ENCODE peak calls at places on chromosomes 6 and 20, in six cellular contexts. One of them, this sample, is unnamed.

GRCh38 chr6:78489874-78490273 is 377.5 kb upstream of the IRAK1BP1 start:
- DNase-seq in T1000: no peak
- DNase-seq in AG08395: no peak
- DNase-seq in SHP77: no peak
- DNase-seq in neuronal stem cell: no peak
- DNase-seq in sigmoid colon: no peak
- DNase-seq in this sample: no peak

GRCh38 chr6:68235192-68235812 is 399.8 kb upstream of the ADGRB3 start:
- DNase-seq in sigmoid colon: no peak
- DNase-seq in SHP77: no peak
- DNase-seq in AG08395: no peak
- DNase-seq in neuronal stem cell: no peak
- DNase-seq in T1000: no peak
- DNase-seq in this sample: no peak

GRCh38 chr6:108175176-108175591 is 9.4 kb downstream of the NR2E1 start:
- DNase-seq in neuronal stem cell: no peak
- DNase-seq in sigmoid colon: no peak
- DNase-seq in AG08395: no peak
- DNase-seq in SHP77: no peak
- DNase-seq in T1000: no peak
- DNase-seq in this sample: no peak

GRCh38 chr6:7993952-7994351 is 70.2 kb downstream of the BLOC1S5 start:
- DNase-seq in sigmoid colon: no peak
- DNase-seq in neuronal stem cell: no peak
- DNase-seq in T1000: no peak
- DNase-seq in SHP77: no peak
- DNase-seq in AG08395: no peak
- DNase-seq in this sample: no peak

GRCh38 chr6:33075568-33076405 is at the start of gene HLA-DPB1:
- DNase-seq in T1000: no peak
- DNase-seq in SHP77: peak
- DNase-seq in AG08395: peak
- DNase-seq in sigmoid colon: no peak
- DNase-seq in neuronal stem cell: peak
- DNase-seq in this sample: no peak

GRCh38 chr6:45727228-45727627 is 288.4 kb downstream of the CLIC5 start:
- DNase-seq in neuronal stem cell: no peak
- DNase-seq in sigmoid colon: no peak
- DNase-seq in T1000: no peak
- DNase-seq in AG08395: no peak
- DNase-seq in SHP77: no peak
- DNase-seq in this sample: no peak

GRCh38 chr20:62768815-62769287 is 27.4 kb upstream of the MRGBP start:
- DNase-seq in neuronal stem cell: no peak
- DNase-seq in SHP77: no peak
- DNase-seq in AG08395: peak
- DNase-seq in T1000: no peak
- DNase-seq in sigmoid colon: no peak
- DNase-seq in this sample: peak

GRCh38 chr6:75882734-75883133 is 133.7 kb downstream of the MYO6 start:
- DNase-seq in AG08395: peak
- DNase-seq in sigmoid colon: no peak
- DNase-seq in neuronal stem cell: no peak
- DNase-seq in SHP77: no peak
- DNase-seq in T1000: no peak
- DNase-seq in this sample: no peak

GRCh38 chr6:132188865-132189264 is 212.4 kb downstream of the MOXD1 start:
- DNase-seq in AG08395: peak
- DNase-seq in SHP77: no peak
- DNase-seq in sigmoid colon: no peak
- DNase-seq in T1000: no peak
- DNase-seq in neuronal stem cell: no peak
- DNase-seq in this sample: no peak

GRCh38 chr6:141463237-141463977 is 669.3 kb upstream of the GJE1 start:
- DNase-seq in neuronal stem cell: no peak
- DNase-seq in AG08395: peak
- DNase-seq in SHP77: no peak
- DNase-seq in T1000: no peak
- DNase-seq in sigmoid colon: no peak
- DNase-seq in this sample: no peak

GRCh38 chr6:131574133-131574532 is 1.1 kb downstream of the ARG1 start:
- DNase-seq in neuronal stem cell: no peak
- DNase-seq in AG08395: no peak
- DNase-seq in SHP77: no peak
- DNase-seq in sigmoid colon: no peak
- DNase-seq in T1000: no peak
- DNase-seq in this sample: no peak

GRCh38 chr20:16528078-16528477 is 45.2 kb downstream of the KIF16B start:
- DNase-seq in neuronal stem cell: no peak
- DNase-seq in AG08395: peak
- DNase-seq in T1000: peak
- DNase-seq in sigmoid colon: no peak
- DNase-seq in SHP77: peak
- DNase-seq in this sample: no peak

GRCh38 chr6:35160642-35161041 is 19.5 kb upstream of the TCP11 start:
- DNase-seq in sigmoid colon: no peak
- DNase-seq in AG08395: no peak
- DNase-seq in neuronal stem cell: no peak
- DNase-seq in SHP77: no peak
- DNase-seq in T1000: no peak
- DNase-seq in this sample: no peak

GRCh38 chr20:38872036-38872435 is 54.2 kb upstream of the FAM83D start:
- DNase-seq in T1000: no peak
- DNase-seq in SHP77: no peak
- DNase-seq in sigmoid colon: no peak
- DNase-seq in AG08395: no peak
- DNase-seq in neuronal stem cell: no peak
- DNase-seq in this sample: no peak

GRCh38 chr6:11381801-11382513 is 149.5 kb upstream of the NEDD9 start:
- DNase-seq in sigmoid colon: no peak
- DNase-seq in T1000: no peak
- DNase-seq in SHP77: no peak
- DNase-seq in neuronal stem cell: no peak
- DNase-seq in AG08395: no peak
- DNase-seq in this sample: no peak

GRCh38 chr6:132115714-132116366 is 164.7 kb upstream of the CCN2 start:
- DNase-seq in sigmoid colon: no peak
- DNase-seq in neuronal stem cell: no peak
- DNase-seq in SHP77: no peak
- DNase-seq in AG08395: no peak
- DNase-seq in T1000: no peak
- DNase-seq in this sample: no peak

GRCh38 chr6:152246554-152247337 is 390.4 kb downstream of the SYNE1 start:
- DNase-seq in neuronal stem cell: no peak
- DNase-seq in T1000: no peak
- DNase-seq in sigmoid colon: no peak
- DNase-seq in AG08395: peak
- DNase-seq in SHP77: no peak
- DNase-seq in this sample: no peak

GRCh38 chr20:19098092-19098491 is 114.3 kb upstream of the SLC24A3 start:
- DNase-seq in sigmoid colon: no peak
- DNase-seq in neuronal stem cell: no peak
- DNase-seq in T1000: no peak
- DNase-seq in AG08395: no peak
- DNase-seq in SHP77: no peak
- DNase-seq in this sample: no peak

GRCh38 chr6:167661456-167662103 is 165.1 kb upstream of the AFDN start:
- DNase-seq in sigmoid colon: no peak
- DNase-seq in T1000: no peak
- DNase-seq in AG08395: no peak
- DNase-seq in neuronal stem cell: no peak
- DNase-seq in SHP77: no peak
- DNase-seq in this sample: no peak

GRCh38 chr20:11891081-11891826 is 26.4 kb upstream of the BTBD3 start:
- DNase-seq in SHP77: peak
- DNase-seq in sigmoid colon: peak
- DNase-seq in AG08395: peak
- DNase-seq in neuronal stem cell: peak
- DNase-seq in T1000: no peak
- DNase-seq in this sample: no peak

GRCh38 chr6:34000281-34000680 is 145.6 kb downstream of the GRM4 start:
- DNase-seq in AG08395: no peak
- DNase-seq in sigmoid colon: no peak
- DNase-seq in T1000: no peak
- DNase-seq in neuronal stem cell: no peak
- DNase-seq in SHP77: no peak
- DNase-seq in this sample: no peak

GRCh38 chr6:71733970-71734899 is 152.1 kb upstream of the RIMS1 start:
- DNase-seq in SHP77: no peak
- DNase-seq in neuronal stem cell: no peak
- DNase-seq in T1000: no peak
- DNase-seq in sigmoid colon: no peak
- DNase-seq in AG08395: peak
- DNase-seq in this sample: no peak

GRCh38 chr6:119533603-119534279 is 184.2 kb upstream of the MAN1A1 start:
- DNase-seq in neuronal stem cell: no peak
- DNase-seq in SHP77: peak
- DNase-seq in sigmoid colon: no peak
- DNase-seq in AG08395: peak
- DNase-seq in T1000: no peak
- DNase-seq in this sample: no peak

GRCh38 chr6:34339432-34339831 is 53.0 kb downstream of the NUDT3 start:
- DNase-seq in T1000: no peak
- DNase-seq in neuronal stem cell: no peak
- DNase-seq in sigmoid colon: no peak
- DNase-seq in SHP77: no peak
- DNase-seq in AG08395: no peak
- DNase-seq in this sample: no peak

GRCh38 chr6:3520541-3521220 is 63.8 kb upstream of the SLC22A23 start:
- DNase-seq in T1000: no peak
- DNase-seq in sigmoid colon: no peak
- DNase-seq in neuronal stem cell: no peak
- DNase-seq in SHP77: no peak
- DNase-seq in AG08395: no peak
- DNase-seq in this sample: no peak

GRCh38 chr20:34570859-34571306 is 12.4 kb downstream of the MAP1LC3A start:
- DNase-seq in T1000: no peak
- DNase-seq in sigmoid colon: no peak
- DNase-seq in AG08395: peak
- DNase-seq in neuronal stem cell: no peak
- DNase-seq in SHP77: no peak
- DNase-seq in this sample: no peak

GRCh38 chr6:79526897-79527296 is 10.3 kb downstream of the LCA5 start:
- DNase-seq in neuronal stem cell: no peak
- DNase-seq in sigmoid colon: no peak
- DNase-seq in AG08395: no peak
- DNase-seq in SHP77: no peak
- DNase-seq in T1000: no peak
- DNase-seq in this sample: no peak

GRCh38 chr6:73696990-73697651 is 1.1 kb downstream of the CD109 start:
- DNase-seq in T1000: no peak
- DNase-seq in neuronal stem cell: no peak
- DNase-seq in AG08395: no peak
- DNase-seq in sigmoid colon: no peak
- DNase-seq in SHP77: peak
- DNase-seq in this sample: no peak

GRCh38 chr6:63503199-63503598 is 69.1 kb upstream of the LOC128125822 start:
- DNase-seq in SHP77: no peak
- DNase-seq in sigmoid colon: no peak
- DNase-seq in AG08395: no peak
- DNase-seq in neuronal stem cell: no peak
- DNase-seq in T1000: no peak
- DNase-seq in this sample: no peak